ENCODE peak calls at places on chromosome 10, in eight cellular contexts. One of them, this sample, is unnamed.

GRCh38 chr10:86828145-86828544 is 71.7 kb downstream of the BMPR1A start:
- DNase-seq in MM.1S: no peak
- DNase-seq in GM23338: no peak
- DNase-seq in HCT116: no peak
- DNase-seq in SK-N-SH: no peak
- DNase-seq in OCI-LY7: no peak
- DNase-seq in hepatocyte: no peak
- DNase-seq in PC-3: no peak
- DNase-seq in this sample: no peak

GRCh38 chr10:117360016-117360415 is 15.2 kb downstream of the PDZD8 start:
- DNase-seq in MM.1S: no peak
- DNase-seq in GM23338: no peak
- DNase-seq in HCT116: no peak
- DNase-seq in SK-N-SH: no peak
- DNase-seq in OCI-LY7: no peak
- DNase-seq in hepatocyte: no peak
- DNase-seq in PC-3: peak; percentile 44
- DNase-seq in this sample: no peak

GRCh38 chr10:109166935-109167334 is 756.4 kb downstream of the XPNPEP1 start:
- DNase-seq in MM.1S: no peak
- DNase-seq in GM23338: no peak
- DNase-seq in HCT116: no peak
- DNase-seq in SK-N-SH: no peak
- DNase-seq in OCI-LY7: no peak
- DNase-seq in hepatocyte: no peak
- DNase-seq in PC-3: peak; percentile 4
- DNase-seq in this sample: no peak

GRCh38 chr10:43816351-43817321 is 168.0 kb upstream of the ZNF32 start:
- DNase-seq in MM.1S: peak; percentile 82
- DNase-seq in GM23338: no peak
- DNase-seq in HCT116: no peak
- DNase-seq in SK-N-SH: peak; percentile 58
- DNase-seq in OCI-LY7: peak; percentile 51
- DNase-seq in hepatocyte: peak; percentile 58
- DNase-seq in PC-3: peak; percentile 50
- DNase-seq in this sample: no peak

GRCh38 chr10:17062009-17062408 is 67.6 kb downstream of the CUBN start:
- DNase-seq in MM.1S: no peak
- DNase-seq in GM23338: no peak
- DNase-seq in HCT116: peak; percentile 50
- DNase-seq in SK-N-SH: no peak
- DNase-seq in OCI-LY7: no peak
- DNase-seq in hepatocyte: no peak
- DNase-seq in PC-3: peak; percentile 77
- DNase-seq in this sample: no peak

GRCh38 chr10:35643151-35643975 is 1.3 kb upstream of the FZD8 start:
- DNase-seq in MM.1S: peak; percentile 54
- DNase-seq in GM23338: peak; percentile 76
- DNase-seq in HCT116: no peak
- DNase-seq in SK-N-SH: peak; percentile 58
- DNase-seq in OCI-LY7: no peak
- DNase-seq in hepatocyte: peak; percentile 77
- DNase-seq in PC-3: peak; percentile 90
- DNase-seq in this sample: peak; percentile 81

GRCh38 chr10:100021322-100021721 is 11.6 kb upstream of the DNMBP start:
- DNase-seq in MM.1S: no peak
- DNase-seq in GM23338: no peak
- DNase-seq in HCT116: no peak
- DNase-seq in SK-N-SH: no peak
- DNase-seq in OCI-LY7: peak; percentile 83
- DNase-seq in hepatocyte: no peak
- DNase-seq in PC-3: no peak
- DNase-seq in this sample: no peak

GRCh38 chr10:44724415-44725174 is 186.5 kb upstream of the TMEM72 start:
- DNase-seq in MM.1S: no peak
- DNase-seq in GM23338: no peak
- DNase-seq in HCT116: no peak
- DNase-seq in SK-N-SH: no peak
- DNase-seq in OCI-LY7: no peak
- DNase-seq in hepatocyte: no peak
- DNase-seq in PC-3: peak; percentile 70
- DNase-seq in this sample: no peak

GRCh38 chr10:77244746-77245145 is 392.9 kb downstream of the KCNMA1 start:
- DNase-seq in MM.1S: no peak
- DNase-seq in GM23338: no peak
- DNase-seq in HCT116: no peak
- DNase-seq in SK-N-SH: no peak
- DNase-seq in OCI-LY7: no peak
- DNase-seq in hepatocyte: no peak
- DNase-seq in PC-3: no peak
- DNase-seq in this sample: no peak

GRCh38 chr10:1268856-1269255 is 212.7 kb downstream of the WDR37 start:
- DNase-seq in MM.1S: no peak
- DNase-seq in GM23338: peak; percentile 21
- DNase-seq in HCT116: no peak
- DNase-seq in SK-N-SH: no peak
- DNase-seq in OCI-LY7: no peak
- DNase-seq in hepatocyte: peak; percentile 33
- DNase-seq in PC-3: no peak
- DNase-seq in this sample: no peak

GRCh38 chr10:62978417-62978955 is 154.6 kb upstream of the NRBF2 start:
- DNase-seq in MM.1S: no peak
- DNase-seq in GM23338: no peak
- DNase-seq in HCT116: no peak
- DNase-seq in SK-N-SH: no peak
- DNase-seq in OCI-LY7: no peak
- DNase-seq in hepatocyte: no peak
- DNase-seq in PC-3: peak; percentile 38
- DNase-seq in this sample: no peak

GRCh38 chr10:32377458-32378370 is 30.8 kb upstream of the EPC1 start:
- DNase-seq in MM.1S: peak; percentile 41
- DNase-seq in GM23338: no peak
- DNase-seq in HCT116: peak; percentile 10
- DNase-seq in SK-N-SH: peak; percentile 37
- DNase-seq in OCI-LY7: peak; percentile 74
- DNase-seq in hepatocyte: peak; percentile 32
- DNase-seq in PC-3: peak; percentile 59
- DNase-seq in this sample: peak; percentile 7

GRCh38 chr10:116968331-116968730 is 36.7 kb downstream of the SHTN1 start:
- DNase-seq in MM.1S: no peak
- DNase-seq in GM23338: no peak
- DNase-seq in HCT116: no peak
- DNase-seq in SK-N-SH: no peak
- DNase-seq in OCI-LY7: no peak
- DNase-seq in hepatocyte: no peak
- DNase-seq in PC-3: no peak
- DNase-seq in this sample: no peak

GRCh38 chr10:128934492-128934891 is 532.5 kb upstream of the MGMT start:
- DNase-seq in MM.1S: peak; percentile 67
- DNase-seq in GM23338: no peak
- DNase-seq in HCT116: no peak
- DNase-seq in SK-N-SH: no peak
- DNase-seq in OCI-LY7: no peak
- DNase-seq in hepatocyte: no peak
- DNase-seq in PC-3: no peak
- DNase-seq in this sample: no peak

GRCh38 chr10:93072225-93072712 is 1.4 kb upstream of the CYP26A1 start:
- DNase-seq in MM.1S: peak; percentile 94
- DNase-seq in GM23338: peak; percentile 51
- DNase-seq in HCT116: no peak
- DNase-seq in SK-N-SH: no peak
- DNase-seq in OCI-LY7: no peak
- DNase-seq in hepatocyte: no peak
- DNase-seq in PC-3: peak; percentile 21
- DNase-seq in this sample: no peak

GRCh38 chr10:132234860-132235259 is 48.1 kb downstream of the DPYSL4 start:
- DNase-seq in MM.1S: no peak
- DNase-seq in GM23338: no peak
- DNase-seq in HCT116: no peak
- DNase-seq in SK-N-SH: no peak
- DNase-seq in OCI-LY7: no peak
- DNase-seq in hepatocyte: no peak
- DNase-seq in PC-3: no peak
- DNase-seq in this sample: no peak

GRCh38 chr10:111392159-111392558 is 315.3 kb downstream of the ADRA2A start:
- DNase-seq in MM.1S: no peak
- DNase-seq in GM23338: no peak
- DNase-seq in HCT116: no peak
- DNase-seq in SK-N-SH: no peak
- DNase-seq in OCI-LY7: no peak
- DNase-seq in hepatocyte: no peak
- DNase-seq in PC-3: no peak
- DNase-seq in this sample: no peak

GRCh38 chr10:15784662-15785300 is 65.1 kb upstream of the ITGA8 start:
- DNase-seq in MM.1S: no peak
- DNase-seq in GM23338: peak; percentile 30
- DNase-seq in HCT116: no peak
- DNase-seq in SK-N-SH: no peak
- DNase-seq in OCI-LY7: no peak
- DNase-seq in hepatocyte: no peak
- DNase-seq in PC-3: peak; percentile 62
- DNase-seq in this sample: no peak

GRCh38 chr10:101482568-101482967 is 105.5 kb downstream of the POLL start:
- DNase-seq in MM.1S: no peak
- DNase-seq in GM23338: no peak
- DNase-seq in HCT116: no peak
- DNase-seq in SK-N-SH: no peak
- DNase-seq in OCI-LY7: no peak
- DNase-seq in hepatocyte: no peak
- DNase-seq in PC-3: no peak
- DNase-seq in this sample: no peak

GRCh38 chr10:2926918-2927660 is 140.3 kb upstream of the PFKP start:
- DNase-seq in MM.1S: no peak
- DNase-seq in GM23338: no peak
- DNase-seq in HCT116: no peak
- DNase-seq in SK-N-SH: no peak
- DNase-seq in OCI-LY7: no peak
- DNase-seq in hepatocyte: no peak
- DNase-seq in PC-3: no peak
- DNase-seq in this sample: no peak

GRCh38 chr10:12705943-12706342 is 295.6 kb downstream of the CCDC3 start:
- DNase-seq in MM.1S: no peak
- DNase-seq in GM23338: no peak
- DNase-seq in HCT116: no peak
- DNase-seq in SK-N-SH: no peak
- DNase-seq in OCI-LY7: no peak
- DNase-seq in hepatocyte: no peak
- DNase-seq in PC-3: peak; percentile 66
- DNase-seq in this sample: no peak

GRCh38 chr10:3361640-3362039 is 189.1 kb upstream of the PITRM1 start:
- DNase-seq in MM.1S: no peak
- DNase-seq in GM23338: no peak
- DNase-seq in HCT116: no peak
- DNase-seq in SK-N-SH: no peak
- DNase-seq in OCI-LY7: no peak
- DNase-seq in hepatocyte: no peak
- DNase-seq in PC-3: no peak
- DNase-seq in this sample: no peak

DNA sequence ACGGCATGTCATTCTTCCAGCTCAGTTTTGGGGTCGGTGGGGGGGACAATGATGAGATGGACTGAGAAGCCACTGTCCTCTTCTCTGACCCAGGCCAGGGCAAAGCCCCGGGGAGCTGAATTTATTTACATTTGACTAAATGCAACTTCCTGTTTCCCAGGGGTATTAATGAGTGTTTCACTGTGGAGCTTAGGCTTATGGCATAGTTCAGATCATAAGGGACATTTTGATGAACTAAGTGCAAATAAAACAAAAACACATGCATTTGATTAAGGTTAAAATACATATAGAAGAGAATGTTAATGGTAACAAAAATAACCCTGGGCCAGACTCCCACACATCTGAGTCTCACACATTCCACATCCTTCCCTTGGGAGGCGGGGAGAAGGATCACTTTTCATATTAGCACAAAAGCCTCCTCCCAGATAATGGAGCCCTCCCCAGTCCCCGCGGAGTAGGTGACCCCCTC is 320.6 kb downstream of the FRMD4A start:
- DNase-seq in MM.1S: no peak
- DNase-seq in GM23338: peak; percentile 38
- DNase-seq in HCT116: no peak
- DNase-seq in SK-N-SH: no peak
- DNase-seq in OCI-LY7: no peak
- DNase-seq in hepatocyte: no peak
- DNase-seq in PC-3: no peak
- DNase-seq in this sample: peak; percentile 27
- TF ChIP-seq EZH2phosphoT487 in MM.1S: no peak
- TF ChIP-seq EZH2phosphoT487 in GM23338: no peak
- TF ChIP-seq EZH2phosphoT487 in HCT116: no peak
- TF ChIP-seq EZH2phosphoT487 in SK-N-SH: no peak
- TF ChIP-seq EZH2phosphoT487 in OCI-LY7: no peak
- TF ChIP-seq EZH2phosphoT487 in hepatocyte: no peak
- TF ChIP-seq EZH2phosphoT487 in PC-3: no peak
- TF ChIP-seq EZH2phosphoT487 in this sample: no peak

GRCh38 chr10:80443531-80443974 is 10.6 kb upstream of the TSPAN14 start:
- DNase-seq in MM.1S: peak; percentile 11
- DNase-seq in GM23338: peak; percentile 37
- DNase-seq in HCT116: no peak
- DNase-seq in SK-N-SH: peak; percentile 75
- DNase-seq in OCI-LY7: peak; percentile 61
- DNase-seq in hepatocyte: no peak
- DNase-seq in PC-3: no peak
- DNase-seq in this sample: no peak
- TF ChIP-seq CTCF in MM.1S: peak; percentile 37
- TF ChIP-seq CTCF in GM23338: peak; percentile 41
- TF ChIP-seq CTCF in HCT116: peak; percentile 45
- TF ChIP-seq CTCF in SK-N-SH: peak; percentile 58
- TF ChIP-seq CTCF in OCI-LY7: peak; percentile 61
- TF ChIP-seq CTCF in hepatocyte: peak; percentile 33
- TF ChIP-seq CTCF in PC-3: no peak
- TF ChIP-seq CTCF in this sample: peak; percentile 43

GRCh38 chr10:120098242-120098930 is 205.9 kb downstream of the SEC23IP start:
- DNase-seq in MM.1S: no peak
- DNase-seq in GM23338: peak; percentile 12
- DNase-seq in HCT116: no peak
- DNase-seq in SK-N-SH: peak; percentile 39
- DNase-seq in OCI-LY7: no peak
- DNase-seq in hepatocyte: no peak
- DNase-seq in PC-3: no peak
- DNase-seq in this sample: no peak
- TF ChIP-seq EZH2phosphoT487 in MM.1S: no peak
- TF ChIP-seq EZH2phosphoT487 in GM23338: no peak
- TF ChIP-seq EZH2phosphoT487 in HCT116: no peak
- TF ChIP-seq EZH2phosphoT487 in SK-N-SH: no peak
- TF ChIP-seq EZH2phosphoT487 in OCI-LY7: no peak
- TF ChIP-seq EZH2phosphoT487 in hepatocyte: no peak
- TF ChIP-seq EZH2phosphoT487 in PC-3: no peak
- TF ChIP-seq EZH2phosphoT487 in this sample: no peak

GRCh38 chr10:46255696-46256355 is 31.0 kb upstream of the ANTXRL start:
- DNase-seq in MM.1S: peak; percentile 33
- DNase-seq in GM23338: peak; percentile 82
- DNase-seq in HCT116: peak; percentile 54
- DNase-seq in SK-N-SH: peak; percentile 95
- DNase-seq in OCI-LY7: peak; percentile 54
- DNase-seq in hepatocyte: peak; percentile 67
- DNase-seq in PC-3: peak; percentile 54
- DNase-seq in this sample: peak; percentile 71
- TF ChIP-seq CTCF in MM.1S: peak; percentile 71
- TF ChIP-seq CTCF in GM23338: peak; percentile 74
- TF ChIP-seq CTCF in HCT116: peak; percentile 59
- TF ChIP-seq CTCF in SK-N-SH: peak; percentile 65
- TF ChIP-seq CTCF in OCI-LY7: peak; percentile 87
- TF ChIP-seq CTCF in hepatocyte: peak; percentile 46
- TF ChIP-seq CTCF in PC-3: peak; percentile 58
- TF ChIP-seq CTCF in this sample: peak; percentile 72

GRCh38 chr10:118674226-118674919 is 78.9 kb upstream of the PRLHR start:
- DNase-seq in MM.1S: no peak
- DNase-seq in GM23338: no peak
- DNase-seq in HCT116: no peak
- DNase-seq in SK-N-SH: no peak
- DNase-seq in OCI-LY7: no peak
- DNase-seq in hepatocyte: no peak
- DNase-seq in PC-3: no peak
- DNase-seq in this sample: no peak
- TF ChIP-seq EZH2phosphoT487 in MM.1S: no peak
- TF ChIP-seq EZH2phosphoT487 in GM23338: no peak
- TF ChIP-seq EZH2phosphoT487 in HCT116: no peak
- TF ChIP-seq EZH2phosphoT487 in SK-N-SH: no peak
- TF ChIP-seq EZH2phosphoT487 in OCI-LY7: no peak
- TF ChIP-seq EZH2phosphoT487 in hepatocyte: no peak
- TF ChIP-seq EZH2phosphoT487 in PC-3: no peak
- TF ChIP-seq EZH2phosphoT487 in this sample: no peak